ENCODE peak calls at places on chromosome 7, in five cellular contexts. T is HCT116, J is K562, A is SK-N-SH, H is GM12878. V is an unnamed sample.

GRCh38 chr7:28349637-28350036 is 62.7 kb upstream of the CREB5 start:
- DNase-seq in T (no peak), J (no peak), A (no peak), H (no peak), V (peak; percentile 15)

GRCh38 chr7:31129067-31129466 is 77.0 kb downstream of the ADCYAP1R1 start:
- DNase-seq in T (no peak), J (no peak), A (no peak), H (no peak), V (no peak)

GRCh38 chr7:55493416-55493815 is 78.9 kb downstream of the VOPP1 start:
- DNase-seq in T (no peak), J (no peak), A (no peak), H (no peak), V (no peak)

GRCh38 chr7:45938626-45939302 is 17.7 kb upstream of the IGFBP3 start:
- DNase-seq in T (no peak), J (peak; percentile 25), A (no peak), H (no peak), V (peak; percentile 44)

GRCh38 chr7:100623951-100624824 is 11.8 kb downstream of the MOSPD3 start:
- DNase-seq in T (no peak), J (peak; percentile 24), A (no peak), H (no peak), V (no peak)

GRCh38 chr7:64863021-64863420 is 40.1 kb upstream of the ZNF273 start:
- DNase-seq in T (no peak), J (no peak), A (no peak), H (no peak), V (no peak)

GRCh38 chr7:96076350-96076707 is 245.6 kb downstream of the SLC25A13 start:
- DNase-seq in T (no peak), J (no peak), A (no peak), H (no peak), V (no peak)

GRCh38 chr7:117322741-117323584 is at the start of gene WNT2:
- DNase-seq in T (no peak), J (no peak), A (peak; percentile 39), H (no peak), V (no peak)

GRCh38 chr7:16739863-16740622 is 13.5 kb upstream of the TSPAN13 start:
- DNase-seq in T (peak; percentile 24), J (peak; percentile 70), A (no peak), H (no peak), V (no peak)

GRCh38 chr7:107966701-107967100 is 36.3 kb downstream of the LAMB1 start:
- DNase-seq in T (no peak), J (no peak), A (no peak), H (no peak), V (peak; percentile 90)

GRCh38 chr7:2821161-2821841 is 22.8 kb downstream of the GNA12 start:
- DNase-seq in T (no peak), J (no peak), A (peak; percentile 65), H (peak; percentile 53), V (no peak)

GRCh38 chr7:100951172-100951571 is 1.8 kb downstream of the MUC3A start:
- DNase-seq in T (no peak), J (peak; percentile 70), A (no peak), H (no peak), V (no peak)

GRCh38 chr7:101021703-101022102 is 1.8 kb downstream of the MUC17 start:
- DNase-seq in T (no peak), J (no peak), A (no peak), H (no peak), V (no peak)

GRCh38 chr7:159042084-159042483 is 102.6 kb downstream of the VIPR2 start:
- DNase-seq in T (no peak), J (no peak), A (no peak), H (no peak), V (no peak)

GRCh38 chr7:4824120-4824775 is 37.6 kb downstream of the PAPOLB start:
- DNase-seq in T (no peak), J (no peak), A (peak; percentile 30), H (no peak), V (no peak)

GRCh38 chr7:81831883-81832282 is 62.0 kb upstream of the HGF start:
- DNase-seq in T (no peak), J (no peak), A (no peak), H (no peak), V (no peak)

GRCh38 chr7:16989883-16990413 is 108.2 kb upstream of the AGR3 start:
- DNase-seq in T (peak; percentile 75), J (no peak), A (no peak), H (no peak), V (peak; percentile 100)

GRCh38 chr7:94325121-94325475 is 69.6 kb upstream of the COL1A2 start:
- DNase-seq in T (no peak), J (no peak), A (no peak), H (no peak), V (no peak)

GRCh38 chr7:114977277-114977676 is 55.4 kb downstream of the MDFIC start:
- DNase-seq in T (no peak), J (no peak), A (no peak), H (no peak), V (no peak)

GRCh38 chr7:55546826-55547225 is 25.5 kb downstream of the VOPP1 start:
- DNase-seq in T (peak; percentile 51), J (no peak), A (peak; percentile 66), H (no peak), V (peak; percentile 39)

GRCh38 chr7:36440880-36441279 is 51.2 kb downstream of the ANLN start:
- DNase-seq in T (peak; percentile 4), J (no peak), A (peak; percentile 53), H (no peak), V (peak; percentile 16)

GRCh38 chr7:140005754-140006503 is 56.8 kb downstream of the PARP12 start:
- DNase-seq in T (peak; percentile 48), J (peak; percentile 83), A (no peak), H (no peak), V (peak; percentile 48)

GRCh38 chr7:140006600-140006999 is 56.2 kb downstream of the PARP12 start:
- DNase-seq in T (no peak), J (no peak), A (no peak), H (no peak), V (no peak)

GRCh38 chr7:140005341-140005740 is 57.4 kb downstream of the PARP12 start:
- DNase-seq in T (no peak), J (no peak), A (no peak), H (no peak), V (no peak)

GRCh38 chr7:140004672-140005071 is 58.1 kb downstream of the PARP12 start:
- DNase-seq in T (no peak), J (no peak), A (no peak), H (no peak), V (no peak)

GRCh38 chr7:140003913-140004382 is 58.8 kb downstream of the PARP12 start:
- DNase-seq in T (peak; percentile 47), J (peak; percentile 84), A (peak; percentile 67), H (peak; percentile 16), V (peak; percentile 43)
- H3K4me2 ChIP-seq in T (no peak overlapping the region), J (no peak overlapping the region), A (no peak overlapping the region), H (no peak overlapping the region), V (peak overlapping the region; percentile 14)

GRCh38 chr7:47483604-47484273 is 98.2 kb downstream of the TNS3 start:
- DNase-seq in T (no peak), J (no peak), A (peak; percentile 63), H (no peak), V (peak; percentile 36)
- TF ChIP-seq ZBTB33 in T (no peak), J (no peak), A (no peak), H (no peak), V (no peak)

GRCh38 chr7:134799387-134799786 is 20.0 kb downstream of the CALD1 start:
- DNase-seq in T (no peak), J (no peak), A (no peak), H (no peak), V (no peak)
- H3K4me2 ChIP-seq in T (no peak overlapping the region), J (no peak overlapping the region), A (peak overlapping the region; percentile 9), H (no peak overlapping the region), V (no peak overlapping the region)

GRCh38 chr7:155007947-155008346 is 5.0 kb upstream of the PAXIP1 start:
- DNase-seq in T (peak; percentile 32), J (peak; percentile 45), A (peak; percentile 60), H (no peak), V (peak; percentile 56)
- TF ChIP-seq ZBTB33 in T (no peak), J (no peak), A (no peak), H (no peak), V (peak; percentile 58)

GRCh38 chr7:132257253-132257652 is 319.0 kb downstream of the PLXNA4 start:
- DNase-seq in T (no peak), J (no peak), A (no peak), H (no peak), V (no peak)
- H3K4me2 ChIP-seq in T (no peak overlapping the region), J (no peak overlapping the region), A (no peak overlapping the region), H (no peak overlapping the region), V (no peak overlapping the region)

V was measured in HepG2.